ENCODE peak calls at places on chromosomes 13 and 19, in six cellular contexts. E, L, R, T, I and A are unnamed samples.

GRCh38 chr19:1478934-1479707 is at the start of gene C19orf25:
- DNase-seq in E (peak; percentile 97), L (peak; percentile 97), R (peak; percentile 89), T (peak; percentile 86), I (peak; percentile 95), A (peak; percentile 95)

GRCh38 chr13:98298599-98298998 is 121.5 kb upstream of the RNF113B start:
- DNase-seq in E (no peak), L (no peak), R (no peak), T (no peak), I (no peak), A (no peak)

GRCh38 chr19:17915940-17916593 is 16.7 kb upstream of the CCDC124 start:
- DNase-seq in E (no peak), L (no peak), R (no peak), T (peak; percentile 55), I (no peak), A (no peak)

GRCh38 chr19:35085947-35086346 is 29.7 kb upstream of the FXYD3 start:
- DNase-seq in E (no peak), L (no peak), R (no peak), T (no peak), I (no peak), A (no peak)

GRCh38 chr13:51981355-51981754 is 29.9 kb downstream of the ATP7B start:
- DNase-seq in E (no peak), L (no peak), R (no peak), T (no peak), I (no peak), A (no peak)

GRCh38 chr13:50326746-50327145 is 311.5 kb downstream of the KCNRG start:
- DNase-seq in E (no peak), L (no peak), R (peak; percentile 46), T (no peak), I (no peak), A (peak; percentile 21)

GRCh38 chr13:42110410-42111155 is 62.1 kb downstream of the DGKH start:
- DNase-seq in E (peak; percentile 80), L (no peak), R (peak; percentile 90), T (peak; percentile 43), I (no peak), A (peak; percentile 84)

GRCh38 chr13:51178456-51179074 is 43.6 kb upstream of the FAM124A start:
- DNase-seq in E (no peak), L (no peak), R (no peak), T (no peak), I (no peak), A (no peak)

GRCh38 chr19:29943615-29944014 is 1.6 kb downstream of the URI1 start:
- DNase-seq in E (no peak), L (no peak), R (peak; percentile 16), T (no peak), I (no peak), A (no peak)

GRCh38 chr13:30639671-30640070 is 22.0 kb downstream of the USPL1 start:
- DNase-seq in E (peak; percentile 11), L (no peak), R (peak; percentile 80), T (no peak), I (no peak), A (no peak)

GRCh38 chr19:10086032-10086903 is at the start of gene SHFL:
- DNase-seq in E (peak; percentile 77), L (peak; percentile 78), R (peak; percentile 55), T (no peak), I (peak; percentile 82), A (peak; percentile 43)

GRCh38 chr19:47230122-47230920 is 678 bp downstream of the BBC3 start:
- DNase-seq in E (no peak), L (peak; percentile 89), R (peak; percentile 56), T (no peak), I (peak; percentile 72), A (peak; percentile 36)

GRCh38 chr19:47493378-47494210 is 9.6 kb upstream of the KPTN start:
- DNase-seq in E (no peak), L (peak; percentile 39), R (no peak), T (no peak), I (no peak), A (no peak)

GRCh38 chr13:24288870-24289269 is 20.5 kb upstream of the C1QTNF9 start:
- DNase-seq in E (no peak), L (no peak), R (no peak), T (no peak), I (no peak), A (peak; percentile 20)

GRCh38 chr13:31045621-31046081 is 113.2 kb downstream of the TEX26 start:
- DNase-seq in E (peak; percentile 90), L (peak; percentile 54), R (peak; percentile 92), T (peak; percentile 94), I (peak; percentile 92), A (peak; percentile 95)

GRCh38 chr13:48783181-48783630 is 129.5 kb downstream of the CYSLTR2 start:
- DNase-seq in E (peak; percentile 66), L (peak; percentile 70), R (peak; percentile 98), T (no peak), I (peak; percentile 87), A (peak; percentile 94)

GRCh38 chr13:30908416-30908980 is 2.4 kb downstream of the MEDAG start:
- DNase-seq in E (peak; percentile 67), L (no peak), R (peak; percentile 96), T (no peak), I (no peak), A (no peak)

GRCh38 chr19:12994701-12995595 is at the start of gene NFIX:
- DNase-seq in E (peak; percentile 76), L (peak; percentile 89), R (peak; percentile 62), T (no peak), I (peak; percentile 62), A (peak; percentile 64)

GRCh38 chr13:63396746-63397145 is 1981.1 kb upstream of the PCDH20 start:
- DNase-seq in E (no peak), L (no peak), R (no peak), T (no peak), I (no peak), A (no peak)

GRCh38 chr19:30692517-30692870 is 320.3 kb downstream of the ZNF536 start:
- DNase-seq in E (peak; percentile 53), L (no peak), R (no peak), T (no peak), I (no peak), A (no peak)

GRCh38 chr13:113670541-113670940 is 3.5 kb downstream of the GRK1 start:
- DNase-seq in E (no peak), L (peak; percentile 26), R (no peak), T (no peak), I (no peak), A (no peak)

GRCh38 chr13:76641056-76641455 is 245.1 kb downstream of the KCTD12 start:
- DNase-seq in E (peak; percentile 42), L (no peak), R (peak; percentile 72), T (no peak), I (no peak), A (peak; percentile 50)

GRCh38 chr13:96948127-96948526 is 46.1 kb downstream of the OXGR1 start:
- DNase-seq in E (no peak), L (no peak), R (no peak), T (no peak), I (no peak), A (no peak)

GRCh38 chr19:53908933-53909415 is at the start of gene CACNG7:
- DNase-seq in E (no peak), L (peak; percentile 8), R (peak; percentile 35), T (no peak), I (no peak), A (no peak)

GRCh38 chr19:2186071-2186846 is 22.5 kb downstream of the DOT1L start:
- DNase-seq in E (no peak), L (peak; percentile 96), R (peak; percentile 99), T (no peak), I (peak; percentile 83), A (peak; percentile 89)

GRCh38 chr19:32599258-32599657 is 18.3 kb downstream of the PDCD5 start:
- DNase-seq in E (no peak), L (no peak), R (no peak), T (no peak), I (no peak), A (no peak)

GRCh38 chr19:19488875-19489690 is 26.3 kb downstream of the TSSK6 start:
- DNase-seq in E (peak; percentile 97), L (peak; percentile 88), R (peak; percentile 96), T (peak; percentile 89), I (peak; percentile 78), A (peak; percentile 93)

GRCh38 chr19:38388310-38389100 is at the start of gene SPRED3:
- DNase-seq in E (no peak), L (peak; percentile 62), R (no peak), T (no peak), I (peak; percentile 40), A (no peak)

GRCh38 chr19:52507266-52507665 is 20.2 kb upstream of the ZNF808 start:
- DNase-seq in E (no peak), L (no peak), R (no peak), T (no peak), I (no peak), A (no peak)

GRCh38 chr19:19056636-19057275 is 7.0 kb upstream of the SLC25A42 start:
- DNase-seq in E (no peak), L (no peak), R (no peak), T (no peak), I (no peak), A (no peak)

GRCh38 chr19:16944626-16945363 is 56.0 kb downstream of the F2RL3 start:
- DNase-seq in E (no peak), L (no peak), R (no peak), T (no peak), I (peak; percentile 20), A (no peak)

GRCh38 chr19:47446534-47447469 is 24.9 kb downstream of the SLC8A2 start:
- DNase-seq in E (peak; percentile 59), L (no peak), R (no peak), T (peak; percentile 81), I (peak; percentile 24), A (no peak)

GRCh38 chr19:5001547-5002131 is 32.7 kb downstream of the KDM4B start:
- DNase-seq in E (peak; percentile 71), L (no peak), R (peak; percentile 73), T (peak; percentile 32), I (no peak), A (peak; percentile 67)
- TF ChIP-seq CTCF in E (peak; percentile 89), L (peak; percentile 65), R (peak; percentile 81), T (peak; percentile 95), I (peak; percentile 46), A (peak; percentile 80)

DNA sequence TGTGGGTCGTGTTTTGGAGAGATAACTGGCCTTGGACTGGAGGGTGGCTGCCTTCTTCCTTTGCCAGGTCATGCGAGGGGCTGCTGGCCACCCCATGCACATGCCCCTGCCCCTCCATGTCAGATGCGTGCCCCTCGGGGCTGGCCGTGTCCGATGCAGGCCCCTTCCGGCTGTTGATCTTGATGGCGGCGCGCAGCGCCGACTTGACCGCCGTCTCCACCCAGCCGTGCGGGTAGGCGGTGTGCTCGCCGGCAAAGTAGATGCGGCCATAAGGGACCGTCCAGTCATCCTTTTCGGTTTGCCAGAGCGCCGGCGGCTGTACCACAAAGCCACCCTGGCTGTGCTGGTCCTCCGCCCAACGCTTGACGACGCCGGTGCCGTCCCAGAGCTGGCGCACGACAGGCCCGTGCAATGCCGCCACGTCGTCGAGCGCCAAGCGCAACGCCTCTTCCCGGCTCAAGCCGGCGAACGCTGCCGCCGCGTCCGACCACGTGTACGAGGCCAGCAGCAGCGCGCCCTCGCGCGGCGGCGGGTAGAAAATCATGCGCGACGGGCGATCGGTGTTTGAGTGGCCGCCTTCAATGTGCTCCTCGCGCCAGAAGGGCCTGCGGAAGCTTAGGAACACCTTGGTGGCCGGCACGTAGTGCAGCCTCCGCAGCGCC is 6.9 kb downstream of the IL4I1 start:
- DNase-seq in E (peak; percentile 85), L (peak; percentile 91), R (peak; percentile 63), T (peak; percentile 53), I (peak; percentile 77), A (peak; percentile 65)
- H3K4me3 ChIP-seq in E (peak overlapping the region; percentile 20), L (peak overlapping the region; percentile 53), R (peak overlapping the region; percentile 28), T (peak overlapping the region; percentile 28), I (peak overlapping the region; percentile 52), A (no peak overlapping the region)

GRCh38 chr19:56660381-56661105 is 11.0 kb downstream of the ZNF835 start:
- DNase-seq in E (peak; percentile 47), L (no peak), R (no peak), T (no peak), I (no peak), A (no peak)
- TF ChIP-seq CTCF in E (peak; percentile 47), L (no peak), R (no peak), T (no peak), I (no peak), A (no peak)

GRCh38 chr19:41859213-41859617 is 840 bp upstream of the RPS19 start:
- DNase-seq in E (no peak), L (no peak), R (no peak), T (no peak), I (no peak), A (no peak)
- H3K4me3 ChIP-seq in E (peak overlapping the region; percentile 87), L (peak overlapping the region; percentile 94), R (peak overlapping the region; percentile 57), T (peak overlapping the region; percentile 73), I (peak overlapping the region; percentile 77), A (peak overlapping the region; percentile 79)